ENCODE peak calls at places on chromosomes 4 and X, in nine cellular contexts. I is thyroid gland; M is uterus; S is fibroblast of lung; O is CD4-positive, CD25-positive, alpha-beta regulatory T cell; T is IMR-90; Q is mesenchymal stem cell; L is Panc1; H is naive thymus-derived CD4-positive, alpha-beta T cell. R is an unnamed sample.

GRCh38 chr4:182916483-182917181 is 554 bp downstream of the DCTD start:
- DNase-seq in I (peak; percentile 65), M (peak; percentile 62), S (peak; percentile 79), O (no peak), T (peak; percentile 79), Q (peak; percentile 71), L (no peak), H (no peak), R (peak; percentile 69)

GRCh38 chr4:67393699-67394281 is 151.5 kb downstream of the CENPC start:
- DNase-seq in I (no peak), M (no peak), S (peak; percentile 33), O (peak; percentile 24), T (peak; percentile 50), Q (peak; percentile 39), L (no peak), H (no peak), R (no peak)

GRCh38 chrX:23478561-23478960 is 143.9 kb downstream of the PTCHD1 start:
- DNase-seq in I (no peak), M (no peak), S (no peak), O (no peak), T (no peak), Q (no peak), L (no peak), H (no peak), R (no peak)

GRCh38 chrX:619812-620493 is 10.6 kb upstream of the SHOX start:
- DNase-seq in I (no peak), M (no peak), S (no peak), O (no peak), T (no peak), Q (no peak), L (no peak), H (no peak), R (no peak)

GRCh38 chr4:158895797-158896442 is 127.1 kb downstream of the FNIP2 start:
- DNase-seq in I (peak; percentile 45), M (no peak), S (peak; percentile 25), O (no peak), T (peak; percentile 46), Q (peak; percentile 58), L (no peak), H (no peak), R (no peak)

GRCh38 chrX:275967-276587 is 5.1 kb upstream of the PLCXD1 start:
- DNase-seq in I (peak; percentile 83), M (peak; percentile 34), S (peak; percentile 40), O (peak; percentile 31), T (peak; percentile 37), Q (peak; percentile 70), L (no peak), H (no peak), R (peak; percentile 12)

GRCh38 chr4:8082517-8083055 is 76.0 kb downstream of the ABLIM2 start:
- DNase-seq in I (peak; percentile 12), M (no peak), S (peak; percentile 12), O (no peak), T (no peak), Q (peak; percentile 25), L (no peak), H (no peak), R (no peak)

GRCh38 chrX:71082778-71083177 is 12.9 kb upstream of the FOXO4 start:
- DNase-seq in I (no peak), M (no peak), S (peak; percentile 17), O (no peak), T (no peak), Q (no peak), L (no peak), H (no peak), R (no peak)

GRCh38 chr4:158769175-158769831 is 477 bp downstream of the FNIP2 start:
- DNase-seq in I (peak; percentile 41), M (peak; percentile 44), S (peak; percentile 36), O (peak; percentile 41), T (no peak), Q (peak; percentile 45), L (no peak), H (peak; percentile 32), R (peak; percentile 23)

GRCh38 chr4:162509333-162509732 is 345.5 kb upstream of the FSTL5 start:
- DNase-seq in I (no peak), M (no peak), S (no peak), O (no peak), T (no peak), Q (no peak), L (no peak), H (no peak), R (no peak)

GRCh38 chrX:40169193-40170086 is 71.7 kb upstream of the BCOR start:
- DNase-seq in I (peak; percentile 80), M (peak; percentile 55), S (peak; percentile 73), O (peak; percentile 77), T (peak; percentile 75), Q (peak; percentile 93), L (peak; percentile 61), H (peak; percentile 69), R (no peak)

GRCh38 chrX:106952988-106953387 is 32.8 kb downstream of the CLDN2 start:
- DNase-seq in I (no peak), M (no peak), S (peak; percentile 6), O (no peak), T (no peak), Q (peak; percentile 19), L (no peak), H (no peak), R (no peak)

GRCh38 chrX:54473993-54474859 is 21.8 kb downstream of the FGD1 start:
- DNase-seq in I (no peak), M (no peak), S (no peak), O (no peak), T (no peak), Q (no peak), L (no peak), H (no peak), R (peak; percentile 18)

GRCh38 chr4:74682567-74683359 is 111.6 kb downstream of the BTC start:
- DNase-seq in I (peak; percentile 66), M (no peak), S (peak; percentile 98), O (no peak), T (peak; percentile 95), Q (peak; percentile 91), L (no peak), H (no peak), R (peak; percentile 88)

GRCh38 chrX:3713937-3714434 is 537 bp upstream of the PRKX start:
- DNase-seq in I (no peak), M (no peak), S (no peak), O (no peak), T (no peak), Q (no peak), L (no peak), H (no peak), R (no peak)

GRCh38 chr4:142824368-142824767 is 21.7 kb downstream of the INPP4B start:
- DNase-seq in I (no peak), M (no peak), S (peak; percentile 64), O (no peak), T (peak; percentile 49), Q (no peak), L (no peak), H (no peak), R (no peak)

GRCh38 chr4:151921811-151922210 is 161.0 kb upstream of the GATB start:
- DNase-seq in I (no peak), M (no peak), S (peak; percentile 52), O (no peak), T (peak; percentile 46), Q (no peak), L (no peak), H (no peak), R (peak; percentile 39)

GRCh38 chrX:107576841-107577240 is 51.5 kb upstream of the PRPS1 start:
- DNase-seq in I (no peak), M (no peak), S (no peak), O (no peak), T (no peak), Q (no peak), L (no peak), H (no peak), R (no peak)

GRCh38 chrX:72274526-72274925 is 2.5 kb downstream of the RPS4X start:
- DNase-seq in I (no peak), M (no peak), S (peak; percentile 56), O (no peak), T (no peak), Q (no peak), L (no peak), H (no peak), R (no peak)
- H3K4me3 ChIP-seq in I (no peak overlapping the region), M (no peak overlapping the region), S (peak overlapping the region; percentile 84), O (peak overlapping the region; percentile 88), T (no peak overlapping the region), Q (peak overlapping the region; percentile 91), L (peak overlapping the region; percentile 91), H (no peak overlapping the region), R (peak overlapping the region; percentile 80)

GRCh38 chrX:57678686-57679428 is 1.2 kb downstream of the NLRP2B start:
- DNase-seq in I (no peak), M (no peak), S (no peak), O (no peak), T (no peak), Q (no peak), L (no peak), H (no peak), R (no peak)
- H3K9me3 ChIP-seq in I (no peaks in the 10 kb centered on the region), M (no peaks in the 10 kb centered on the region), S (no peaks in the 10 kb centered on the region), O (no peaks in the 10 kb centered on the region), T (peaks cover 5% of the 10 kb centered on the region), Q (peaks cover 17% of the 10 kb centered on the region), L (no peaks in the 10 kb centered on the region), H (peaks cover 5% of the 10 kb centered on the region), R (no peaks in the 10 kb centered on the region)

GRCh38 chr4:114599231-114600065 is 841 bp downstream of the UGT8 start:
- DNase-seq in I (peak; percentile 59), M (no peak), S (peak; percentile 12), O (no peak), T (no peak), Q (peak; percentile 11), L (no peak), H (no peak), R (peak; percentile 0)

GRCh38 chr4:114597410-114598115 is 1.0 kb upstream of the UGT8 start:
- DNase-seq in I (peak; percentile 13), M (no peak), S (no peak), O (no peak), T (no peak), Q (no peak), L (no peak), H (no peak), R (no peak)

GRCh38 chr4:114600066-114600552 is 1.5 kb downstream of the UGT8 start:
- DNase-seq in I (no peak), M (no peak), S (no peak), O (no peak), T (no peak), Q (no peak), L (no peak), H (no peak), R (no peak)

GRCh38 chr4:114598191-114599121 is at the start of gene UGT8:
- DNase-seq in I (peak; percentile 79), M (no peak), S (peak; percentile 24), O (no peak), T (no peak), Q (peak; percentile 20), L (no peak), H (no peak), R (peak; percentile 11)

DNA sequence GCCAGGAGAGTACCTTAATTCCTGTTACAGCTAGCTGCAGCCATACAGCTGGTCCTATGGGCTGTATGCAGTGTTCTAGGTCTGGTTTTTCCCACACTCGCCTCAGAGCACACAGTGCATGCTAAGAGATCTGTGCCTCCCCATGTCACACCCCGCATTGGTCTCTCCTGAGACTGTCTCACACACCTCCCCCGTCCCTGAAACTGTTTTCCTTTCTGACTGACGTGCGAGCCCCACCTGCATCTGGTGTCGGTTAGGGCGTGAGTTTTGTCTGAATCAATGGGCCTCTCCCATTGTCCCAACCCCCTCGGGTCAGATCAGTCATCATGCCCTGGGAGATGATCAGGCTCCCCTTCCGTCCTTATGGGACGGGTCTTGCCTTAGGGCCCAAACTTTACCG is 3.4 kb upstream of the UGT8 start:
- DNase-seq in I (no peak), M (no peak), S (no peak), O (no peak), T (no peak), Q (no peak), L (no peak), H (no peak), R (no peak)
- H3K27me3 ChIP-seq in I (no peaks in the 10 kb centered on the region), M (no peaks in the 10 kb centered on the region), S (peaks cover 25% of the 10 kb centered on the region), O (peaks cover 8% of the 10 kb centered on the region), T (peaks cover 24% of the 10 kb centered on the region), Q (peaks cover 63% of the 10 kb centered on the region), L (peaks cover 8% of the 10 kb centered on the region), H (no peaks in the 10 kb centered on the region), R (peaks cover 12% of the 10 kb centered on the region)

GRCh38 chr4:87034527-87034926 is 99.7 kb downstream of the AFF1 start:
- DNase-seq in I (no peak), M (no peak), S (no peak), O (no peak), T (no peak), Q (no peak), L (no peak), H (no peak), R (no peak)
- H3K4me3 ChIP-seq in I (no peak overlapping the region), M (no peak overlapping the region), S (no peak overlapping the region), O (no peak overlapping the region), T (no peak overlapping the region), Q (no peak overlapping the region), L (no peak overlapping the region), H (no peak overlapping the region), R (no peak overlapping the region)